ENCODE peak calls at places on chromosomes 12 and 14, in nine cellular contexts. One of them, this sample, is unnamed.

GRCh38 chr14:59228416-59228815 is 39.9 kb downstream of the DAAM1 start:
- DNase-seq in NT2/D1: no peak
- DNase-seq in HepG2: no peak
- DNase-seq in dorsolateral prefrontal cortex: no peak
- DNase-seq in endodermal cell: no peak
- DNase-seq in uterus: no peak
- DNase-seq in neural progenitor cell: no peak
- DNase-seq in NB4: no peak
- DNase-seq in HL-60: no peak
- DNase-seq in this sample: no peak

GRCh38 chr12:24991209-24992049 is 42.5 kb upstream of the BCAT1 start:
- DNase-seq in HL-60: peak
- DNase-seq in dorsolateral prefrontal cortex: no peak
- DNase-seq in NT2/D1: peak
- DNase-seq in endodermal cell: no peak
- DNase-seq in HepG2: peak
- DNase-seq in NB4: peak
- DNase-seq in neural progenitor cell: peak
- DNase-seq in uterus: no peak
- DNase-seq in this sample: no peak

GRCh38 chr12:68305278-68305677 is 26.9 kb downstream of the MDM1 start:
- DNase-seq in endodermal cell: no peak
- DNase-seq in dorsolateral prefrontal cortex: no peak
- DNase-seq in HL-60: no peak
- DNase-seq in HepG2: no peak
- DNase-seq in NB4: no peak
- DNase-seq in uterus: no peak
- DNase-seq in NT2/D1: no peak
- DNase-seq in neural progenitor cell: no peak
- DNase-seq in this sample: no peak

GRCh38 chr14:59060841-59061240 is 127.6 kb upstream of the DAAM1 start:
- DNase-seq in NT2/D1: no peak
- DNase-seq in HepG2: no peak
- DNase-seq in uterus: no peak
- DNase-seq in dorsolateral prefrontal cortex: no peak
- DNase-seq in NB4: no peak
- DNase-seq in endodermal cell: no peak
- DNase-seq in neural progenitor cell: peak
- DNase-seq in HL-60: no peak
- DNase-seq in this sample: no peak

GRCh38 chr12:12010277-12011031 is 60.3 kb upstream of the BCL2L14 start:
- DNase-seq in dorsolateral prefrontal cortex: peak
- DNase-seq in neural progenitor cell: no peak
- DNase-seq in HepG2: no peak
- DNase-seq in endodermal cell: peak
- DNase-seq in NT2/D1: no peak
- DNase-seq in HL-60: peak
- DNase-seq in NB4: peak
- DNase-seq in uterus: no peak
- DNase-seq in this sample: peak

GRCh38 chr12:4270016-4270669 is 3.4 kb upstream of the CCND2 start:
- DNase-seq in NB4: no peak
- DNase-seq in dorsolateral prefrontal cortex: no peak
- DNase-seq in HepG2: no peak
- DNase-seq in endodermal cell: peak
- DNase-seq in neural progenitor cell: peak
- DNase-seq in HL-60: no peak
- DNase-seq in uterus: no peak
- DNase-seq in NT2/D1: no peak
- DNase-seq in this sample: no peak

GRCh38 chr14:81137316-81137715 is 83.4 kb downstream of the GTF2A1 start:
- DNase-seq in HL-60: no peak
- DNase-seq in neural progenitor cell: no peak
- DNase-seq in uterus: no peak
- DNase-seq in NB4: no peak
- DNase-seq in endodermal cell: no peak
- DNase-seq in dorsolateral prefrontal cortex: no peak
- DNase-seq in NT2/D1: no peak
- DNase-seq in HepG2: no peak
- DNase-seq in this sample: peak

GRCh38 chr12:76782440-76782996 is 18.6 kb downstream of the ZDHHC17 start:
- DNase-seq in NB4: no peak
- DNase-seq in uterus: no peak
- DNase-seq in endodermal cell: no peak
- DNase-seq in dorsolateral prefrontal cortex: no peak
- DNase-seq in HepG2: peak
- DNase-seq in neural progenitor cell: no peak
- DNase-seq in HL-60: no peak
- DNase-seq in NT2/D1: no peak
- DNase-seq in this sample: no peak

DNA sequence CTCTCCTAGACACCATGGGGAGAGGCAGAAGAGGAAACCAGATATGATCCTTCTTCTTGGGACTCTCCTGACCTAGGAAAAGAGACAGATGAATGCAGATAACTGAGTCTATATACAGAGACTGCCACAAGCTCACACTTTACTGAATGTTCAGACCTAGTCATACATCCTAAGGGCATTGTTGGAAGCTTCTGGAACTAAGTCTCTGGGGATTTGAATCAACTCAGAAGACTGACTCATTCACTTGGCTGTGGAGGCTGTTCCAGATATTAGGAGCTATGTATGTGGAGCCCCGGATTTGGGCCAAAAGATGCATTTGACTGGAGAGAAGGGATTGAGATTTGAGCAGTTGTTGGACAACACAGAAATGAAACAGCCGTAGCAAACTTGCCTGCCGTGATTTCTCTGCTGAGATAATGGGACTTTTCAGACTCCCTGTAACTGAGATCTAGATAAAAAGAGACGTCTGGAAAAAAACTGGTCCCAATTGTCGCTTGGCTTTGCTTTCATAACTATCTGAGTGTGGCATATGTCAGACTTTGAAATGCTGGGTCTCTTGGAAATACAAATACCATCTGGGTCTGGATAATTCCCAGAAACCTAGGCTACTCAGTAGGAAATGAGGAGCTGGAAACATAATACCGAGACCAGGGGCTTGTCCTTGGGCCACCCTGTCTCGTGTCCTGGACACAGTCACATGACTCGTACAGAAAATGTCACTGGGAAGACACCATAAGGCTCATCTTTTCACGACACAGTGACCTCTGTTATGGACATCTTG is 396.8 kb downstream of the NUAK1 start:
- DNase-seq in HL-60: no peak
- DNase-seq in endodermal cell: no peak
- DNase-seq in HepG2: no peak
- DNase-seq in NT2/D1: no peak
- DNase-seq in uterus: peak
- DNase-seq in NB4: no peak
- DNase-seq in neural progenitor cell: no peak
- DNase-seq in dorsolateral prefrontal cortex: no peak
- DNase-seq in this sample: peak
- H3K4me3 ChIP-seq in HL-60: no peak
- H3K4me3 ChIP-seq in endodermal cell: no peak
- H3K4me3 ChIP-seq in HepG2: no peak
- H3K4me3 ChIP-seq in NT2/D1: no peak
- H3K4me3 ChIP-seq in uterus: no peak
- H3K4me3 ChIP-seq in NB4: no peak
- H3K4me3 ChIP-seq in neural progenitor cell: no peak
- H3K4me3 ChIP-seq in dorsolateral prefrontal cortex: no peak
- H3K4me3 ChIP-seq in this sample: no peak

GRCh38 chr12:54301428-54302045 is 722 bp upstream of the NFE2 start:
- DNase-seq in endodermal cell: peak
- DNase-seq in dorsolateral prefrontal cortex: no peak
- DNase-seq in HL-60: no peak
- DNase-seq in neural progenitor cell: peak
- DNase-seq in NT2/D1: no peak
- DNase-seq in uterus: no peak
- DNase-seq in HepG2: peak
- DNase-seq in NB4: peak
- DNase-seq in this sample: no peak

GRCh38 chr12:54300732-54301427 is at the start of gene NFE2:
- DNase-seq in NT2/D1: peak
- DNase-seq in endodermal cell: peak
- DNase-seq in HepG2: peak
- DNase-seq in HL-60: peak
- DNase-seq in uterus: no peak
- DNase-seq in dorsolateral prefrontal cortex: no peak
- DNase-seq in NB4: peak
- DNase-seq in neural progenitor cell: peak
- DNase-seq in this sample: peak

GRCh38 chr12:54300267-54300731 is 516 bp downstream of the NFE2 start:
- DNase-seq in NB4: no peak
- DNase-seq in endodermal cell: no peak
- DNase-seq in NT2/D1: no peak
- DNase-seq in uterus: no peak
- DNase-seq in HepG2: no peak
- DNase-seq in dorsolateral prefrontal cortex: no peak
- DNase-seq in HL-60: no peak
- DNase-seq in neural progenitor cell: no peak
- DNase-seq in this sample: no peak

GRCh38 chr12:54306925-54307731 is 6.3 kb upstream of the NFE2 start:
- DNase-seq in endodermal cell: no peak
- DNase-seq in uterus: peak
- DNase-seq in dorsolateral prefrontal cortex: no peak
- DNase-seq in HepG2: peak
- DNase-seq in NB4: peak
- DNase-seq in NT2/D1: no peak
- DNase-seq in HL-60: peak
- DNase-seq in neural progenitor cell: no peak
- DNase-seq in this sample: peak

DNA sequence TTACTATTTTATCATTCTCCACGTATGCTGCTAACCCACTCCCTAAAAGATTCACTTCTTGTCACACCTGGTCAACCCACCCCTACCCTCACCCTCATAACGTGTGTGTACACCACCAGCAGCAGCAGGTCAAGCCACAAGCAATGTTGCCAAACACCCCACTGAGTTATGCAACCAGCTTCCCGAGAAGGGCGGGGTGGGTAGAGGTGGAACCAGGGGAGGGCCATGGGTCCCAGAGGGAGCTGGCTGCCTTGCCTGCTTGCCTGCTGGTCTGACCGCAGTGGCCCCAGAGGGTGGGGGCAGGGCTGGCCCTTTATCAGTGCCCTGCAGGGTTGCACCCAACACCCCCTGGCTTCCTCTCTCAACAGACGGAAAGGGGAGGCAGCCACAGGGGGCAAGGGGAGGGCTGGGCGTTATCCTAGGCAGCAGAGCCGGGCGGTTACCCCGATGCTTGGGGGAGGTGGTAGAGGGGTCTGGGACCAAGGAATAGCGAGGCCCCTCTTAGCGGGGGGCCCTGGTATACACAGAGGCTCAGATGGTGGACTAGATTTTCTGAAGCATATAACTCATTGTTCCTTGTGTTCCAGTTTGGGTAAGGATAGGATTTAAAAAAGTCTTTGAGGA is 3.5 kb upstream of the NFE2 start:
- DNase-seq in endodermal cell: peak
- DNase-seq in NB4: peak
- DNase-seq in HepG2: peak
- DNase-seq in dorsolateral prefrontal cortex: no peak
- DNase-seq in neural progenitor cell: no peak
- DNase-seq in uterus: peak
- DNase-seq in HL-60: peak
- DNase-seq in NT2/D1: no peak
- DNase-seq in this sample: no peak
- H3K4me3 ChIP-seq in endodermal cell: no peak
- H3K4me3 ChIP-seq in NB4: peak
- H3K4me3 ChIP-seq in HepG2: no peak
- H3K4me3 ChIP-seq in dorsolateral prefrontal cortex: no peak
- H3K4me3 ChIP-seq in neural progenitor cell: no peak
- H3K4me3 ChIP-seq in uterus: no peak
- H3K4me3 ChIP-seq in HL-60: no peak
- H3K4me3 ChIP-seq in NT2/D1: no peak
- H3K4me3 ChIP-seq in this sample: no peak

DNA sequence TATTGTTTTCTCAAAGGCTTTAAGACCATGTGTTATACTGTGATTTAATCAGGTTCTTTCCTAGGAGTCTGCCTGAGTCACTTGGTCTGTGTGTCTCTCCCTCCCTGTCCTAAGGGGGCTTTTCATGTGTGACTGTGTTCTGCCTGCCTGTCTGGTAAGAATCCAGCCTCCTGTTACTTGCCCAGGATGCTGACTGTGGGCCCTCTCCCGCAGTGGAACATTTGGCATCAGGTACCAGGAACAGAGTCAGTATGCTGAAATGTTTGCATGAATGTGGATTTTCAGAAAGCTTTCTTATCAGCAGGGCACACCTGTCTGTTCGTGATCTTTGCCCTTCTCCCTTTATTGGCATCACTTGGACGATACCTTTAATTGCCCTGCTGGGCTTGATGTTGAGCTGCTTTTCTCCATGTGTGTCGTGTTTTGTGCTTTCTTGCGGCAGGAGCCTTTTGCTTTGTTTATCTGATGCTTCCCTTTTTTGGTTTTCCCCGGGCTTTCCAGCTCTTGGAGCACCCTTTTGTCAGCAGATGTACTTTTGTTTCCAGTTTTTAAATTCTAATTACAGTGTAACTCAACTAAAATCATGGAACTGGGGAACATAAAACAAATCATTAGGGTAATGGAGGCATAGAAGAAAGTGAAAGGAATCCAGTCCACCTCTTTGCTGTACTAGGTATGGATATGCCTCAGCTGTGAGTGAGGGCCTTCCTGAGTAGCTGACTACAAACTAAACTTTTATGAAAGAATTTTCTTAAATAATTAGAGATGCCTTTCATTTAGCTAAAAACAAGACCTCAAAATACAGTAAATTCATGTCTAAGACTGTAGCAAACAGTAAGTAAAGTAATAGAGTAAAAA is 72.5 kb downstream of the TRAF3 start:
- DNase-seq in neural progenitor cell: no peak
- DNase-seq in dorsolateral prefrontal cortex: no peak
- DNase-seq in NT2/D1: no peak
- DNase-seq in NB4: no peak
- DNase-seq in HepG2: no peak
- DNase-seq in endodermal cell: no peak
- DNase-seq in uterus: no peak
- DNase-seq in HL-60: no peak
- DNase-seq in this sample: no peak
- H3K4me3 ChIP-seq in neural progenitor cell: no peak
- H3K4me3 ChIP-seq in dorsolateral prefrontal cortex: peak
- H3K4me3 ChIP-seq in NT2/D1: no peak
- H3K4me3 ChIP-seq in NB4: no peak
- H3K4me3 ChIP-seq in HepG2: no peak
- H3K4me3 ChIP-seq in endodermal cell: no peak
- H3K4me3 ChIP-seq in uterus: no peak
- H3K4me3 ChIP-seq in HL-60: no peak
- H3K4me3 ChIP-seq in this sample: no peak

GRCh38 chr14:21096889-21097615 is 1.4 kb downstream of the ZNF219 start:
- DNase-seq in neural progenitor cell: no peak
- DNase-seq in HepG2: no peak
- DNase-seq in endodermal cell: peak
- DNase-seq in HL-60: no peak
- DNase-seq in NT2/D1: no peak
- DNase-seq in uterus: no peak
- DNase-seq in NB4: no peak
- DNase-seq in dorsolateral prefrontal cortex: no peak
- DNase-seq in this sample: no peak

GRCh38 chr14:21098892-21099595 is 589 bp upstream of the ZNF219 start:
- DNase-seq in uterus: no peak
- DNase-seq in endodermal cell: peak
- DNase-seq in dorsolateral prefrontal cortex: no peak
- DNase-seq in NT2/D1: no peak
- DNase-seq in HL-60: no peak
- DNase-seq in neural progenitor cell: no peak
- DNase-seq in HepG2: no peak
- DNase-seq in NB4: no peak
- DNase-seq in this sample: no peak

GRCh38 chr14:21096438-21096837 is 2.0 kb downstream of the ZNF219 start:
- DNase-seq in HL-60: no peak
- DNase-seq in neural progenitor cell: no peak
- DNase-seq in dorsolateral prefrontal cortex: no peak
- DNase-seq in HepG2: no peak
- DNase-seq in uterus: no peak
- DNase-seq in NB4: no peak
- DNase-seq in NT2/D1: no peak
- DNase-seq in endodermal cell: peak
- DNase-seq in this sample: no peak

GRCh38 chr14:21098134-21098891 is at the start of gene ZNF219:
- DNase-seq in neural progenitor cell: peak
- DNase-seq in endodermal cell: peak
- DNase-seq in dorsolateral prefrontal cortex: peak
- DNase-seq in uterus: peak
- DNase-seq in HL-60: peak
- DNase-seq in NB4: peak
- DNase-seq in HepG2: peak
- DNase-seq in NT2/D1: no peak
- DNase-seq in this sample: no peak

DNA sequence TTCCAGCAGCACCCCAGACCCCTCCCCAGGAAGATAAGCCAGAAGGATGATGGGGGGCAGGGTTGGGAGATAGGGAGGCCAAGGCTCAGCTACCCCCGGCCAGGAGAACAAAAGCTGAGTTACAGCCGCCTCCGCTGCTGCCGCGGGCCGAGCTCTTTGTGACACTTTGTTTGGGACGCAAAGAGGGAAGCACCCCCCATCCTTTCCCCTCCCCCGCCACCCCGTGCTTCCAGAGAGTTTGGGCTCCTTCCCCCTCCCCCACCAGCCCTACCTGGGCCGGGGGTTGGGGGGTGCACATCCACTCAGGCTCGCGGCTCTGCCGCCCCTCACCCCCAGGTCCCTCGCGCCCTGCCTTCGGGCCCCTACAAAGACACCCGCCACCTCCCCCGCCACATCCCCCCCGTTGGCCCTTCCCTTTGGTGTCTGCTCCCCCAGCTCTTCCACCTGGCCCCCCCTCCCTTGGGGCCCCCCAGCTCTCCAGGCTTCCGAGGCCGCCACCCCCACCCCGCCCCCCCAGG is 780 bp downstream of the ZNF219 start:
- DNase-seq in uterus: no peak
- DNase-seq in NB4: no peak
- DNase-seq in neural progenitor cell: peak
- DNase-seq in NT2/D1: no peak
- DNase-seq in dorsolateral prefrontal cortex: no peak
- DNase-seq in endodermal cell: peak
- DNase-seq in HL-60: peak
- DNase-seq in HepG2: no peak
- DNase-seq in this sample: no peak
- H3K4me3 ChIP-seq in uterus: peak
- H3K4me3 ChIP-seq in NB4: no peak
- H3K4me3 ChIP-seq in neural progenitor cell: peak
- H3K4me3 ChIP-seq in NT2/D1: peak
- H3K4me3 ChIP-seq in dorsolateral prefrontal cortex: peak
- H3K4me3 ChIP-seq in endodermal cell: peak
- H3K4me3 ChIP-seq in HL-60: peak
- H3K4me3 ChIP-seq in HepG2: peak
- H3K4me3 ChIP-seq in this sample: peak

This sample was measured in skeletal muscle cell.